ENCODE peak calls at places on chromosome 9, in nine cellular contexts. O, A, X, H, R, K, Y, D and G are unnamed samples. For H3K27me3, the result is how much of the 10 kb centered on the place peaks cover.

GRCh38 chr9:7961076-7961475 is 161.5 kb upstream of the DMAC1 start:
- DNase-seq in X (no peak), R (no peak), O (no peak), A (no peak), Y (no peak), K (no peak), D (no peak), H (no peak), G (no peak)

GRCh38 chr9:111937781-111938426 is 41.3 kb downstream of the UGCG start:
- DNase-seq in D (peak), O (no peak), X (peak), R (peak), K (peak), H (peak), Y (peak), A (no peak), G (peak)

GRCh38 chr9:19988281-19988680 is 199.4 kb upstream of the SLC24A2 start:
- DNase-seq in O (no peak), R (no peak), A (no peak), Y (no peak), H (no peak), K (no peak), X (no peak), D (no peak), G (no peak)

GRCh38 chr9:38347946-38348345 is 44.6 kb upstream of the ALDH1B1 start:
- DNase-seq in R (no peak), O (no peak), A (no peak), K (no peak), X (no peak), D (no peak), H (no peak), Y (no peak), G (no peak)

GRCh38 chr9:127572961-127573727 is 38.9 kb upstream of the STXBP1 start:
- DNase-seq in K (peak), O (no peak), D (no peak), A (peak), Y (no peak), H (no peak), X (no peak), R (no peak), G (no peak)

GRCh38 chr9:94824401-94824800 is 97.9 kb downstream of the AOPEP start:
- DNase-seq in R (no peak), D (no peak), K (no peak), H (no peak), O (no peak), X (no peak), Y (no peak), A (no peak), G (no peak)

GRCh38 chr9:100602302-100602930 is 24.5 kb downstream of the CAVIN4 start:
- DNase-seq in Y (no peak), R (no peak), K (peak), O (peak), A (peak), X (peak), H (peak), D (no peak), G (no peak)

GRCh38 chr9:98410185-98410697 is 154.8 kb upstream of the TBC1D2 start:
- DNase-seq in H (peak), X (no peak), Y (peak), D (no peak), A (no peak), R (no peak), O (peak), K (peak), G (no peak)

GRCh38 chr9:123929177-123929869 is 603 bp downstream of the DENND1A start:
- DNase-seq in Y (peak), H (peak), K (no peak), A (no peak), O (peak), D (no peak), X (peak), R (peak), G (peak)

GRCh38 chr9:87601175-87601574 is 103.5 kb downstream of the DAPK1 start:
- DNase-seq in A (no peak), O (no peak), Y (no peak), X (no peak), R (peak), K (no peak), D (no peak), H (peak), G (peak)

GRCh38 chr9:90972057-90972456 is 170.4 kb downstream of the SYK start:
- DNase-seq in O (peak), R (no peak), X (no peak), H (no peak), A (no peak), D (no peak), Y (no peak), K (no peak), G (no peak)

GRCh38 chr9:92722386-92723298 is 42.0 kb downstream of the BICD2 start:
- DNase-seq in D (peak), H (no peak), K (no peak), R (no peak), X (no peak), A (no peak), O (no peak), Y (no peak), G (no peak)

GRCh38 chr9:78620764-78621163 is 323.8 kb downstream of the PSAT1 start:
- DNase-seq in X (no peak), A (peak), D (no peak), K (no peak), H (no peak), Y (no peak), O (no peak), R (no peak), G (no peak)

GRCh38 chr9:135577256-135577655 is 15.7 kb downstream of the PAEP start:
- DNase-seq in D (peak), H (no peak), A (no peak), O (no peak), X (no peak), Y (no peak), K (no peak), R (no peak), G (no peak)

GRCh38 chr9:121684381-121685145 is 33.1 kb downstream of the DAB2IP start:
- DNase-seq in X (peak), R (peak), O (peak), Y (no peak), H (peak), D (peak), A (no peak), K (peak), G (peak)

GRCh38 chr9:110126986-110127864 is 80.7 kb downstream of the C9orf152 start:
- DNase-seq in A (no peak), D (peak), K (peak), O (no peak), X (no peak), R (peak), H (peak), Y (peak), G (no peak)

GRCh38 chr9:90069107-90069506 is 464.3 kb downstream of the GADD45G start:
- DNase-seq in D (no peak), X (no peak), Y (no peak), A (no peak), H (no peak), O (no peak), K (no peak), R (no peak), G (no peak)

GRCh38 chr9:109497193-109498165 is 628 bp downstream of the PTPN3 start:
- DNase-seq in H (peak), R (no peak), A (peak), X (no peak), D (peak), O (no peak), Y (no peak), K (no peak), G (no peak)

GRCh38 chr9:136193127-136193890 is 11.6 kb downstream of the LHX3 start:
- DNase-seq in A (no peak), K (no peak), R (no peak), H (no peak), D (no peak), X (no peak), Y (no peak), O (no peak), G (no peak)

GRCh38 chr9:38084556-38084880 is 15.5 kb upstream of the SHB start:
- DNase-seq in R (no peak), K (no peak), A (no peak), Y (no peak), O (no peak), H (peak), D (no peak), X (no peak), G (no peak)

GRCh38 chr9:132350861-132351315 is 3.9 kb downstream of the SETX start:
- DNase-seq in R (no peak), A (no peak), X (peak), H (no peak), Y (no peak), O (no peak), K (peak), D (no peak), G (no peak)

GRCh38 chr9:94950040-94950732 is 223.7 kb downstream of the AOPEP start:
- DNase-seq in O (no peak), K (no peak), A (no peak), D (no peak), H (no peak), X (no peak), R (no peak), Y (no peak), G (no peak)

GRCh38 chr9:107637421-107638420 is 148.2 kb upstream of the KLF4 start:
- DNase-seq in Y (peak), O (no peak), R (peak), A (peak), H (peak), D (peak), K (peak), X (no peak), G (peak)

GRCh38 chr9:94912700-94913249 is 186.3 kb downstream of the AOPEP start:
- DNase-seq in H (no peak), D (no peak), A (peak), O (no peak), X (no peak), R (no peak), Y (no peak), K (peak), G (no peak)

GRCh38 chr9:87481890-87482855 is 15.5 kb upstream of the DAPK1 start:
- DNase-seq in D (no peak), R (no peak), A (no peak), H (no peak), Y (no peak), O (no peak), K (no peak), X (no peak), G (no peak)

GRCh38 chr9:128213746-128214497 is 10.7 kb downstream of the DNM1 start:
- DNase-seq in A (no peak), R (no peak), Y (no peak), D (no peak), O (no peak), H (no peak), K (no peak), X (no peak), G (no peak)

GRCh38 chr9:72396247-72397091 is 31.5 kb upstream of the ZFAND5 start:
- DNase-seq in R (no peak), Y (no peak), K (peak), X (peak), O (no peak), H (no peak), A (no peak), D (no peak), G (no peak)

GRCh38 chr9:136695955-136696354 is 8.7 kb upstream of the AGPAT2 start:
- DNase-seq in X (no peak), D (no peak), O (no peak), A (no peak), R (peak), K (no peak), H (no peak), Y (no peak), G (no peak)

GRCh38 chr9:88949425-88949824 is 41.8 kb upstream of the S1PR3 start:
- DNase-seq in O (no peak), R (no peak), A (peak), D (no peak), K (peak), H (peak), X (no peak), Y (peak), G (no peak)

GRCh38 chr9:98998441-98999151 is 54.9 kb downstream of the COL15A1 start:
- DNase-seq in X (peak), K (peak), R (peak), A (peak), H (peak), Y (peak), D (peak), O (peak), G (peak)

DNA sequence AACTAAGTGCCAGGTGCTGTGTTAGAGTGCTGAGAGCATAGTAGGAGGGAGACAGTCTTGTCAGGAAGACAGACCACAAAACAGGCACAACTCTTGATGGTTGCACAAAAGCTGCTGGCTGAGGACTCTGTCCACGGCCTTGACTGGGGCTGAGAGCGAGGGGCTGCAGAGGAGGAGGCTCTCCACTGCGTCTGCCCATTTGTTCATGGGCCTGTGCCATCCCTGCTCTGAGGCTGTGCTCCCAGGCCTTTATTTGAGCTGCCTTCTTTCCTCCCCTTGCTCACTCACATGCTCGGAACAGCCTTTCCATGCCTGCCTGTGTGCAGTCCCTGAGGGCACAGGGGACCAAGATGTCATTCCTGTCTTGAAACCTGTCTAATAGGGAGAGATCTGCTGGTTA is 147.8 kb downstream of the CACNA1B start:
- DNase-seq in R (no peak), Y (no peak), O (no peak), X (no peak), A (no peak), H (peak), D (peak), K (no peak), G (peak)
- H3K27me3 ChIP-seq in R (under half), Y (half or more), O (under half), X (under half), A (under half), H (under half), D (under half), K (under half), G (under half)

GRCh38 chr9:4742246-4742645 is 1.2 kb upstream of the AK3 start:
- DNase-seq in K (no peak), H (no peak), X (no peak), Y (no peak), A (no peak), D (no peak), O (no peak), R (no peak), G (no peak)
- H3K27ac ChIP-seq in K (peak), H (no peak), X (peak), Y (peak), A (peak), D (peak), O (no peak), R (no peak), G (peak)

GRCh38 chr9:129252937-129253819 is 75.1 kb upstream of the IER5L start:
- DNase-seq in O (no peak), H (no peak), R (peak), Y (peak), A (no peak), K (no peak), X (no peak), D (peak), G (no peak)
- H3K4me3 ChIP-seq in O (no peak), H (no peak), R (no peak), Y (peak), A (no peak), K (no peak), X (no peak), D (no peak), G (no peak)

GRCh38 chr9:96085536-96086143 is 210.1 kb downstream of the ERCC6L2 start:
- DNase-seq in O (no peak), X (no peak), H (no peak), K (no peak), R (no peak), A (no peak), D (no peak), Y (no peak), G (no peak)
- H3K27me3 ChIP-seq in O (under half), X (under half), H (under half), K (under half), R (under half), A (under half), D (under half), Y (half or more), G (under half)

DNA sequence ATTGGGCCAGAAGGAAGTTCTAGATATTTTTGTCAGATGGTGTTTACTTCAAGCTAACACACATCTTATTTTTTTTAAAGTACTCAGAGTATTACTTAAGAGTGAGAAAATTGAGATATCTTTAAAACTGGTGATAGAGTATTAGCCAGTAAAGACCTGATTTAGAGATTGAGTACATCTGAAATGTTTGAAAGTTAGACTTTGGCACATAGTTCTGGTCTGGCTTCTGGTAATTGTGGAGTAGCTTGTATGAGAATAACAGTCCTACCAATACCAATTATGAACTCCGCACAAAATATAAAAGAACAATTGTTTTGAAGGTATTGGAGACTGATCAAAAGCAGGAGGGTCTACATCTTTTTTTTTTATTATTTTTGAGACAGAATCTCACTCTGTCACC is 44.5 kb upstream of the GLIPR2 start:
- DNase-seq in R (no peak), K (no peak), Y (no peak), H (no peak), O (peak), D (no peak), X (no peak), A (no peak), G (no peak)
- H3K27ac ChIP-seq in R (no peak), K (peak), Y (peak), H (no peak), O (no peak), D (no peak), X (no peak), A (peak), G (no peak)

GRCh38 chr9:101995231-101995630 is 256.8 kb upstream of the GRIN3A start:
- DNase-seq in K (no peak), O (no peak), H (no peak), Y (no peak), R (no peak), D (no peak), X (no peak), A (no peak), G (no peak)
- H3K4me3 ChIP-seq in K (no peak), O (no peak), H (no peak), Y (no peak), R (no peak), D (no peak), X (no peak), A (no peak), G (no peak)

GRCh38 chr9:130414910-130415746 is 29.6 kb upstream of the ASS1 start:
- DNase-seq in A (no peak), X (no peak), Y (no peak), K (no peak), O (no peak), H (no peak), R (no peak), D (no peak), G (no peak)

GRCh38 chr9:130419521-130420035 is 25.2 kb upstream of the ASS1 start:
- DNase-seq in D (no peak), X (no peak), O (no peak), K (no peak), Y (no peak), H (no peak), R (no peak), A (no peak), G (no peak)

GRCh38 chr9:130418776-130419175 is 26.0 kb upstream of the ASS1 start:
- DNase-seq in Y (no peak), D (peak), H (no peak), A (no peak), X (no peak), R (no peak), K (no peak), O (no peak), G (no peak)

GRCh38 chr9:130414081-130414731 is 30.6 kb upstream of the ASS1 start:
- DNase-seq in Y (no peak), H (no peak), K (no peak), O (no peak), D (no peak), A (no peak), R (no peak), X (no peak), G (no peak)

GRCh38 chr9:130417602-130418001 is 27.2 kb upstream of the ASS1 start:
- DNase-seq in R (no peak), O (peak), H (no peak), A (no peak), X (no peak), Y (no peak), D (peak), K (no peak), G (no peak)
- H3K27me3 ChIP-seq in R (under half), O (under half), H (under half), A (under half), X (under half), Y (under half), D (under half), K (under half), G (under half)